ENCODE peak calls at places on chromosome 6, in four cellular contexts. One of them, this sample, is unnamed.

GRCh38 chr6:129186988-129187387 is 304.1 kb downstream of the LAMA2 start:
- DNase-seq in GM12878: no peak
- DNase-seq in K562: no peak
- DNase-seq in SK-N-SH: no peak
- DNase-seq in this sample: no peak

GRCh38 chr6:52549428-52549827 is 27.4 kb downstream of the TRAM2 start:
- DNase-seq in K562: no peak
- DNase-seq in SK-N-SH: no peak
- DNase-seq in GM12878: no peak
- DNase-seq in this sample: no peak

GRCh38 chr6:98842489-98843180 is 8.3 kb downstream of the POU3F2 start:
- DNase-seq in SK-N-SH: no peak
- DNase-seq in GM12878: no peak
- DNase-seq in K562: no peak
- DNase-seq in this sample: peak; percentile 73

GRCh38 chr6:19736066-19736465 is 101.1 kb upstream of the ID4 start:
- DNase-seq in GM12878: no peak
- DNase-seq in SK-N-SH: no peak
- DNase-seq in K562: no peak
- DNase-seq in this sample: no peak

GRCh38 chr6:9397981-9398559 is 962.7 kb upstream of the SLC35B3 start:
- DNase-seq in K562: no peak
- DNase-seq in GM12878: no peak
- DNase-seq in SK-N-SH: peak; percentile 2
- DNase-seq in this sample: no peak

GRCh38 chr6:87766211-87766610 is 64.2 kb upstream of the AKIRIN2 start:
- DNase-seq in GM12878: no peak
- DNase-seq in K562: no peak
- DNase-seq in SK-N-SH: no peak
- DNase-seq in this sample: no peak

GRCh38 chr6:9412951-9413559 is 977.7 kb upstream of the SLC35B3 start:
- DNase-seq in SK-N-SH: peak; percentile 35
- DNase-seq in GM12878: no peak
- DNase-seq in K562: peak; percentile 14
- DNase-seq in this sample: peak; percentile 57

GRCh38 chr6:87794922-87795885 is 93.2 kb upstream of the AKIRIN2 start:
- DNase-seq in K562: no peak
- DNase-seq in SK-N-SH: no peak
- DNase-seq in GM12878: no peak
- DNase-seq in this sample: no peak

GRCh38 chr6:88586371-88587157 is 376.9 kb downstream of the RNGTT start:
- DNase-seq in K562: no peak
- DNase-seq in SK-N-SH: no peak
- DNase-seq in GM12878: no peak
- DNase-seq in this sample: no peak

GRCh38 chr6:147418523-147418922 is 90.0 kb upstream of the SAMD5 start:
- DNase-seq in K562: no peak
- DNase-seq in GM12878: no peak
- DNase-seq in SK-N-SH: no peak
- DNase-seq in this sample: no peak

GRCh38 chr6:163625265-163625664 is 210.7 kb downstream of the QKI start:
- DNase-seq in K562: no peak
- DNase-seq in SK-N-SH: no peak
- DNase-seq in GM12878: no peak
- DNase-seq in this sample: no peak

GRCh38 chr6:121666809-121667208 is 231.4 kb downstream of the GJA1 start:
- DNase-seq in GM12878: no peak
- DNase-seq in SK-N-SH: no peak
- DNase-seq in K562: no peak
- DNase-seq in this sample: no peak

GRCh38 chr6:106114492-106114891 is 28.4 kb downstream of the PRDM1 start:
- DNase-seq in GM12878: peak; percentile 62
- DNase-seq in SK-N-SH: no peak
- DNase-seq in K562: no peak
- DNase-seq in this sample: no peak

GRCh38 chr6:42250509-42250908 is 32.8 kb upstream of the MRPS10 start:
- DNase-seq in GM12878: no peak
- DNase-seq in K562: no peak
- DNase-seq in SK-N-SH: no peak
- DNase-seq in this sample: no peak

GRCh38 chr6:96520039-96520850 is 1.4 kb upstream of the UFL1 start:
- DNase-seq in K562: peak; percentile 24
- DNase-seq in GM12878: no peak
- DNase-seq in SK-N-SH: no peak
- DNase-seq in this sample: peak; percentile 11

DNA sequence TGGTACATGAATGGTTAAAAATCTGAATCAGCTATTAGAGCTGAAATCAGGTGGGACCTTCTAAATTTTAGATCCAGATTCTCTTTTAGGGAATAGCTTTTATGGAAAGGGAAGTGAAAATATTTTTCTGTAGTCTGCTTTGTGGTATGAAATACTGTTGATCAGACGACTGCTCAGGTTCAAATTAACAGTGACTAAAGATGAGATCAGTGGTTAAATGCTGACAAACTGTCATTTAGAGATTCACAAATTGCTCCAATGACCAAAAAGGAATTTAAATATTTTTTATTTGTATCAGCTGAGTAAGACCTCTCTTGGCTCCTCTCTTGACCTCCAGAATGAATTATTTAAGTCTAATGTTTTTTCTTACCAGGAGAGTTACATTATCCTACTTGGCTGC is 77.3 kb downstream of the KCNQ5 start:
- DNase-seq in GM12878: no peak
- DNase-seq in SK-N-SH: no peak
- DNase-seq in K562: no peak
- DNase-seq in this sample: no peak
- TF ChIP-seq USF1 in GM12878: no peak
- TF ChIP-seq USF1 in SK-N-SH: no peak
- TF ChIP-seq USF1 in K562: no peak
- TF ChIP-seq USF1 in this sample: no peak

GRCh38 chr6:141744194-141744925 is 388.4 kb upstream of the GJE1 start:
- DNase-seq in SK-N-SH: no peak
- DNase-seq in K562: no peak
- DNase-seq in GM12878: no peak
- DNase-seq in this sample: no peak
- TF ChIP-seq USF1 in SK-N-SH: no peak
- TF ChIP-seq USF1 in K562: no peak
- TF ChIP-seq USF1 in GM12878: no peak
- TF ChIP-seq USF1 in this sample: no peak

DNA sequence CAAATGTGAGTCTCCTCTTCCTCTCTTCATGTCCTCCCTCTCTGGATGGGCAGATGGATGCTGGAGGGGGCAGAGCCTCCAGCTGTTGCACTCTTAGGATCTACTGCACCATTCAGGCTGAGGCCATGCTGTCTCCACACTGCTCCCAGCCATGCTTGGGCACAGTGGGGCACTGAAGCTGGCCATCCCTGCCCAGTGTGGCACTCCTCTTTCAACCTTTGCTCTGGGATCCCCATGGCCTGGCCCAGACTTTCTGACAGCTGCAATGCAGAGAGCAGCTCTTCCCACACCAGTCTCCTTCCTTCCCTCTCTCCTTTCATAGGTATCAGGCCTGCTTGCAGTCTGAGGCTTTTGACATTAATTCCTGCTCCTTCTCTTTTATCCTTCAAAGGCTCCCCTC is 9.3 kb downstream of the KCNK17 start:
- DNase-seq in GM12878: no peak
- DNase-seq in SK-N-SH: no peak
- DNase-seq in K562: no peak
- DNase-seq in this sample: no peak
- TF ChIP-seq USF1 in GM12878: no peak
- TF ChIP-seq USF1 in SK-N-SH: no peak
- TF ChIP-seq USF1 in K562: no peak
- TF ChIP-seq USF1 in this sample: no peak

GRCh38 chr6:151324079-151324825 is 67.1 kb downstream of the ZBTB2 start:
- DNase-seq in SK-N-SH: peak; percentile 81
- DNase-seq in K562: peak; percentile 80
- DNase-seq in GM12878: peak; percentile 9
- DNase-seq in this sample: peak; percentile 90
- TF ChIP-seq USF1 in SK-N-SH: no peak
- TF ChIP-seq USF1 in K562: no peak
- TF ChIP-seq USF1 in GM12878: no peak
- TF ChIP-seq USF1 in this sample: no peak

GRCh38 chr6:17281497-17282481 is 628 bp downstream of the RBM24 start:
- DNase-seq in SK-N-SH: peak; percentile 53
- DNase-seq in K562: no peak
- DNase-seq in GM12878: no peak
- DNase-seq in this sample: peak; percentile 28
- TF ChIP-seq USF1 in SK-N-SH: no peak
- TF ChIP-seq USF1 in K562: no peak
- TF ChIP-seq USF1 in GM12878: no peak
- TF ChIP-seq USF1 in this sample: no peak

This sample was measured in WTC11.